ENCODE peak calls at places on chromosomes 6 and 20, in eight cellular contexts. One of them, this sample, is unnamed.

GRCh38 chr6:105057160-105057559 is 100.3 kb downstream of the LIN28B start:
- DNase-seq in lower lobe of right lung: no peak
- DNase-seq in GM12865: no peak
- DNase-seq in cardiac muscle cell: no peak
- DNase-seq in fibroblast of the aortic adventitia: no peak
- DNase-seq in dorsolateral prefrontal cortex: no peak
- DNase-seq in fibroblast of mammary gland: no peak
- DNase-seq in HCT116: no peak
- DNase-seq in this sample: no peak

GRCh38 chr20:54475334-54476287 is at the start of gene DOK5:
- DNase-seq in fibroblast of mammary gland: peak; percentile 18
- DNase-seq in fibroblast of the aortic adventitia: peak; percentile 71
- DNase-seq in lower lobe of right lung: peak; percentile 42
- DNase-seq in GM12865: no peak
- DNase-seq in HCT116: no peak
- DNase-seq in cardiac muscle cell: peak; percentile 54
- DNase-seq in dorsolateral prefrontal cortex: peak; percentile 60
- DNase-seq in this sample: no peak

GRCh38 chr6:1626481-1626880 is 16.8 kb downstream of the FOXC1 start:
- DNase-seq in fibroblast of the aortic adventitia: peak; percentile 46
- DNase-seq in dorsolateral prefrontal cortex: no peak
- DNase-seq in cardiac muscle cell: no peak
- DNase-seq in fibroblast of mammary gland: no peak
- DNase-seq in GM12865: no peak
- DNase-seq in HCT116: no peak
- DNase-seq in lower lobe of right lung: no peak
- DNase-seq in this sample: no peak

GRCh38 chr6:12331474-12331873 is 41.3 kb downstream of the EDN1 start:
- DNase-seq in lower lobe of right lung: no peak
- DNase-seq in HCT116: no peak
- DNase-seq in cardiac muscle cell: no peak
- DNase-seq in GM12865: no peak
- DNase-seq in fibroblast of the aortic adventitia: no peak
- DNase-seq in fibroblast of mammary gland: no peak
- DNase-seq in dorsolateral prefrontal cortex: no peak
- DNase-seq in this sample: no peak

GRCh38 chr6:54737247-54737646 is 109.3 kb upstream of the FAM83B start:
- DNase-seq in fibroblast of mammary gland: peak; percentile 2
- DNase-seq in fibroblast of the aortic adventitia: no peak
- DNase-seq in lower lobe of right lung: no peak
- DNase-seq in GM12865: peak; percentile 42
- DNase-seq in cardiac muscle cell: no peak
- DNase-seq in HCT116: no peak
- DNase-seq in dorsolateral prefrontal cortex: no peak
- DNase-seq in this sample: peak; percentile 9

GRCh38 chr6:16819752-16820151 is 58.5 kb upstream of the ATXN1 start:
- DNase-seq in GM12865: peak; percentile 28
- DNase-seq in cardiac muscle cell: no peak
- DNase-seq in HCT116: no peak
- DNase-seq in fibroblast of mammary gland: peak; percentile 52
- DNase-seq in fibroblast of the aortic adventitia: peak; percentile 48
- DNase-seq in dorsolateral prefrontal cortex: no peak
- DNase-seq in lower lobe of right lung: no peak
- DNase-seq in this sample: no peak

GRCh38 chr6:155216312-155217028 is 47.3 kb upstream of the CLDN20 start:
- DNase-seq in cardiac muscle cell: no peak
- DNase-seq in HCT116: no peak
- DNase-seq in fibroblast of mammary gland: no peak
- DNase-seq in fibroblast of the aortic adventitia: no peak
- DNase-seq in GM12865: no peak
- DNase-seq in lower lobe of right lung: no peak
- DNase-seq in dorsolateral prefrontal cortex: peak; percentile 53
- DNase-seq in this sample: no peak

GRCh38 chr6:167965602-167966539 is 31.6 kb upstream of the KIF25 start:
- DNase-seq in fibroblast of mammary gland: no peak
- DNase-seq in HCT116: no peak
- DNase-seq in cardiac muscle cell: no peak
- DNase-seq in fibroblast of the aortic adventitia: no peak
- DNase-seq in GM12865: no peak
- DNase-seq in dorsolateral prefrontal cortex: no peak
- DNase-seq in lower lobe of right lung: no peak
- DNase-seq in this sample: no peak

GRCh38 chr20:33568378-33569289 is 78.7 kb downstream of the CBFA2T2 start:
- DNase-seq in fibroblast of mammary gland: no peak
- DNase-seq in fibroblast of the aortic adventitia: peak; percentile 70
- DNase-seq in lower lobe of right lung: no peak
- DNase-seq in HCT116: no peak
- DNase-seq in dorsolateral prefrontal cortex: peak; percentile 56
- DNase-seq in cardiac muscle cell: peak; percentile 68
- DNase-seq in GM12865: no peak
- DNase-seq in this sample: peak; percentile 25

GRCh38 chr6:115894426-115894992 is 166.2 kb downstream of the FRK start:
- DNase-seq in lower lobe of right lung: no peak
- DNase-seq in fibroblast of mammary gland: no peak
- DNase-seq in fibroblast of the aortic adventitia: no peak
- DNase-seq in HCT116: no peak
- DNase-seq in dorsolateral prefrontal cortex: no peak
- DNase-seq in GM12865: no peak
- DNase-seq in cardiac muscle cell: no peak
- DNase-seq in this sample: no peak

GRCh38 chr6:151842816-151843215 is 35.3 kb downstream of the ESR1 start:
- DNase-seq in dorsolateral prefrontal cortex: no peak
- DNase-seq in GM12865: no peak
- DNase-seq in fibroblast of the aortic adventitia: peak; percentile 3
- DNase-seq in HCT116: no peak
- DNase-seq in fibroblast of mammary gland: peak; percentile 27
- DNase-seq in cardiac muscle cell: no peak
- DNase-seq in lower lobe of right lung: no peak
- DNase-seq in this sample: no peak

GRCh38 chr6:136582702-136583471 is 32.7 kb upstream of the MAP7 start:
- DNase-seq in cardiac muscle cell: no peak
- DNase-seq in fibroblast of mammary gland: peak; percentile 93
- DNase-seq in lower lobe of right lung: no peak
- DNase-seq in HCT116: peak; percentile 22
- DNase-seq in GM12865: no peak
- DNase-seq in dorsolateral prefrontal cortex: no peak
- DNase-seq in fibroblast of the aortic adventitia: peak; percentile 90
- DNase-seq in this sample: no peak

GRCh38 chr6:53735896-53736295 is 58.9 kb upstream of the LRRC1 start:
- DNase-seq in cardiac muscle cell: no peak
- DNase-seq in fibroblast of mammary gland: no peak
- DNase-seq in fibroblast of the aortic adventitia: no peak
- DNase-seq in lower lobe of right lung: no peak
- DNase-seq in HCT116: no peak
- DNase-seq in dorsolateral prefrontal cortex: no peak
- DNase-seq in GM12865: peak; percentile 12
- DNase-seq in this sample: no peak

GRCh38 chr6:15763827-15764226 is 101.0 kb upstream of the DTNBP1 start:
- DNase-seq in HCT116: peak; percentile 27
- DNase-seq in GM12865: no peak
- DNase-seq in fibroblast of the aortic adventitia: no peak
- DNase-seq in cardiac muscle cell: peak; percentile 43
- DNase-seq in dorsolateral prefrontal cortex: no peak
- DNase-seq in fibroblast of mammary gland: peak; percentile 73
- DNase-seq in lower lobe of right lung: no peak
- DNase-seq in this sample: no peak

GRCh38 chr6:35360349-35361138 is 18.2 kb downstream of the PPARD start:
- DNase-seq in cardiac muscle cell: no peak
- DNase-seq in GM12865: no peak
- DNase-seq in fibroblast of the aortic adventitia: no peak
- DNase-seq in lower lobe of right lung: peak; percentile 62
- DNase-seq in dorsolateral prefrontal cortex: peak; percentile 76
- DNase-seq in fibroblast of mammary gland: no peak
- DNase-seq in HCT116: no peak
- DNase-seq in this sample: no peak

GRCh38 chr6:129766959-129767728 is 57.2 kb upstream of the ARHGAP18 start:
- DNase-seq in GM12865: peak; percentile 64
- DNase-seq in HCT116: no peak
- DNase-seq in lower lobe of right lung: peak; percentile 51
- DNase-seq in cardiac muscle cell: peak; percentile 82
- DNase-seq in fibroblast of mammary gland: peak; percentile 63
- DNase-seq in dorsolateral prefrontal cortex: peak; percentile 74
- DNase-seq in fibroblast of the aortic adventitia: peak; percentile 58
- DNase-seq in this sample: peak; percentile 26

GRCh38 chr6:155130161-155130853 is 133.5 kb upstream of the CLDN20 start:
- DNase-seq in HCT116: no peak
- DNase-seq in lower lobe of right lung: no peak
- DNase-seq in fibroblast of the aortic adventitia: no peak
- DNase-seq in dorsolateral prefrontal cortex: no peak
- DNase-seq in GM12865: no peak
- DNase-seq in cardiac muscle cell: no peak
- DNase-seq in fibroblast of mammary gland: no peak
- DNase-seq in this sample: no peak

GRCh38 chr6:89369009-89369408 is 16.5 kb upstream of the UBE2J1 start:
- DNase-seq in cardiac muscle cell: peak; percentile 45
- DNase-seq in fibroblast of the aortic adventitia: peak; percentile 63
- DNase-seq in HCT116: no peak
- DNase-seq in GM12865: no peak
- DNase-seq in fibroblast of mammary gland: peak; percentile 60
- DNase-seq in dorsolateral prefrontal cortex: no peak
- DNase-seq in lower lobe of right lung: peak; percentile 65
- DNase-seq in this sample: no peak

GRCh38 chr6:149015224-149015876 is 268.5 kb downstream of the UST start:
- DNase-seq in fibroblast of the aortic adventitia: peak; percentile 91
- DNase-seq in HCT116: no peak
- DNase-seq in dorsolateral prefrontal cortex: no peak
- DNase-seq in cardiac muscle cell: no peak
- DNase-seq in fibroblast of mammary gland: peak; percentile 76
- DNase-seq in GM12865: no peak
- DNase-seq in lower lobe of right lung: no peak
- DNase-seq in this sample: no peak

GRCh38 chr6:63514488-63515173 is 57.6 kb upstream of the LOC128125822 start:
- DNase-seq in fibroblast of the aortic adventitia: no peak
- DNase-seq in dorsolateral prefrontal cortex: no peak
- DNase-seq in cardiac muscle cell: no peak
- DNase-seq in GM12865: no peak
- DNase-seq in lower lobe of right lung: no peak
- DNase-seq in HCT116: no peak
- DNase-seq in fibroblast of mammary gland: no peak
- DNase-seq in this sample: no peak

GRCh38 chr6:63507096-63507495 is 65.2 kb upstream of the LOC128125822 start:
- DNase-seq in cardiac muscle cell: no peak
- DNase-seq in fibroblast of mammary gland: no peak
- DNase-seq in HCT116: no peak
- DNase-seq in dorsolateral prefrontal cortex: no peak
- DNase-seq in lower lobe of right lung: no peak
- DNase-seq in fibroblast of the aortic adventitia: no peak
- DNase-seq in GM12865: peak; percentile 22
- DNase-seq in this sample: no peak

GRCh38 chr6:63510786-63511185 is 61.5 kb upstream of the LOC128125822 start:
- DNase-seq in lower lobe of right lung: no peak
- DNase-seq in fibroblast of mammary gland: no peak
- DNase-seq in cardiac muscle cell: no peak
- DNase-seq in GM12865: no peak
- DNase-seq in HCT116: no peak
- DNase-seq in fibroblast of the aortic adventitia: no peak
- DNase-seq in dorsolateral prefrontal cortex: no peak
- DNase-seq in this sample: no peak

GRCh38 chr6:63510353-63510686 is 62.0 kb upstream of the LOC128125822 start:
- DNase-seq in lower lobe of right lung: no peak
- DNase-seq in dorsolateral prefrontal cortex: no peak
- DNase-seq in GM12865: no peak
- DNase-seq in fibroblast of mammary gland: no peak
- DNase-seq in fibroblast of the aortic adventitia: no peak
- DNase-seq in HCT116: no peak
- DNase-seq in cardiac muscle cell: no peak
- DNase-seq in this sample: no peak

GRCh38 chr6:63509652-63510352 is 62.5 kb upstream of the LOC128125822 start:
- DNase-seq in dorsolateral prefrontal cortex: no peak
- DNase-seq in HCT116: no peak
- DNase-seq in fibroblast of the aortic adventitia: peak; percentile 73
- DNase-seq in cardiac muscle cell: no peak
- DNase-seq in lower lobe of right lung: no peak
- DNase-seq in GM12865: peak; percentile 22
- DNase-seq in fibroblast of mammary gland: peak; percentile 78
- DNase-seq in this sample: peak; percentile 13
- TF ChIP-seq CTCF in dorsolateral prefrontal cortex: no peak
- TF ChIP-seq CTCF in HCT116: no peak
- TF ChIP-seq CTCF in fibroblast of the aortic adventitia: no peak
- TF ChIP-seq CTCF in cardiac muscle cell: no peak
- TF ChIP-seq CTCF in lower lobe of right lung: no peak
- TF ChIP-seq CTCF in GM12865: no peak
- TF ChIP-seq CTCF in fibroblast of mammary gland: no peak
- TF ChIP-seq CTCF in this sample: no peak

GRCh38 chr6:159014406-159014805 is 14.4 kb upstream of the RSPH3 start:
- DNase-seq in GM12865: no peak
- DNase-seq in fibroblast of mammary gland: no peak
- DNase-seq in lower lobe of right lung: no peak
- DNase-seq in fibroblast of the aortic adventitia: no peak
- DNase-seq in HCT116: no peak
- DNase-seq in dorsolateral prefrontal cortex: no peak
- DNase-seq in cardiac muscle cell: no peak
- DNase-seq in this sample: no peak

GRCh38 chr6:159023893-159024292 is 20.9 kb downstream of the TAGAP start:
- DNase-seq in fibroblast of the aortic adventitia: no peak
- DNase-seq in GM12865: no peak
- DNase-seq in lower lobe of right lung: no peak
- DNase-seq in dorsolateral prefrontal cortex: no peak
- DNase-seq in fibroblast of mammary gland: no peak
- DNase-seq in HCT116: no peak
- DNase-seq in cardiac muscle cell: no peak
- DNase-seq in this sample: no peak

GRCh38 chr6:159017757-159018559 is 18.0 kb upstream of the RSPH3 start:
- DNase-seq in GM12865: no peak
- DNase-seq in lower lobe of right lung: no peak
- DNase-seq in HCT116: no peak
- DNase-seq in fibroblast of the aortic adventitia: no peak
- DNase-seq in fibroblast of mammary gland: no peak
- DNase-seq in cardiac muscle cell: no peak
- DNase-seq in dorsolateral prefrontal cortex: no peak
- DNase-seq in this sample: peak; percentile 43

GRCh38 chr6:159020011-159020410 is 20.0 kb upstream of the RSPH3 start:
- DNase-seq in dorsolateral prefrontal cortex: no peak
- DNase-seq in cardiac muscle cell: no peak
- DNase-seq in lower lobe of right lung: no peak
- DNase-seq in fibroblast of mammary gland: no peak
- DNase-seq in fibroblast of the aortic adventitia: no peak
- DNase-seq in GM12865: no peak
- DNase-seq in HCT116: no peak
- DNase-seq in this sample: no peak
- TF ChIP-seq CTCF in dorsolateral prefrontal cortex: no peak
- TF ChIP-seq CTCF in cardiac muscle cell: no peak
- TF ChIP-seq CTCF in lower lobe of right lung: no peak
- TF ChIP-seq CTCF in fibroblast of mammary gland: no peak
- TF ChIP-seq CTCF in fibroblast of the aortic adventitia: no peak
- TF ChIP-seq CTCF in GM12865: no peak
- TF ChIP-seq CTCF in HCT116: no peak
- TF ChIP-seq CTCF in this sample: no peak

GRCh38 chr6:124393536-124393935 is 568.7 kb upstream of the RNF217 start:
- DNase-seq in dorsolateral prefrontal cortex: no peak
- DNase-seq in fibroblast of the aortic adventitia: no peak
- DNase-seq in fibroblast of mammary gland: peak; percentile 21
- DNase-seq in GM12865: no peak
- DNase-seq in HCT116: no peak
- DNase-seq in cardiac muscle cell: no peak
- DNase-seq in lower lobe of right lung: no peak
- DNase-seq in this sample: no peak

GRCh38 chr6:124389127-124389526 is 573.1 kb upstream of the RNF217 start:
- DNase-seq in lower lobe of right lung: no peak
- DNase-seq in HCT116: no peak
- DNase-seq in GM12865: no peak
- DNase-seq in fibroblast of the aortic adventitia: no peak
- DNase-seq in dorsolateral prefrontal cortex: no peak
- DNase-seq in fibroblast of mammary gland: no peak
- DNase-seq in cardiac muscle cell: no peak
- DNase-seq in this sample: no peak
- TF ChIP-seq CTCF in lower lobe of right lung: no peak
- TF ChIP-seq CTCF in HCT116: peak; percentile 9
- TF ChIP-seq CTCF in GM12865: no peak
- TF ChIP-seq CTCF in fibroblast of the aortic adventitia: no peak
- TF ChIP-seq CTCF in dorsolateral prefrontal cortex: no peak
- TF ChIP-seq CTCF in fibroblast of mammary gland: no peak
- TF ChIP-seq CTCF in cardiac muscle cell: no peak
- TF ChIP-seq CTCF in this sample: no peak

GRCh38 chr6:18528084-18528743 is 141.1 kb downstream of the RNF144B start:
- DNase-seq in GM12865: no peak
- DNase-seq in HCT116: no peak
- DNase-seq in cardiac muscle cell: no peak
- DNase-seq in fibroblast of mammary gland: peak; percentile 24
- DNase-seq in dorsolateral prefrontal cortex: no peak
- DNase-seq in fibroblast of the aortic adventitia: peak; percentile 46
- DNase-seq in lower lobe of right lung: no peak
- DNase-seq in this sample: no peak
- TF ChIP-seq CTCF in GM12865: no peak
- TF ChIP-seq CTCF in HCT116: peak; percentile 32
- TF ChIP-seq CTCF in cardiac muscle cell: peak; percentile 33
- TF ChIP-seq CTCF in fibroblast of mammary gland: peak; percentile 27
- TF ChIP-seq CTCF in dorsolateral prefrontal cortex: peak; percentile 43
- TF ChIP-seq CTCF in fibroblast of the aortic adventitia: peak; percentile 25
- TF ChIP-seq CTCF in lower lobe of right lung: peak; percentile 26
- TF ChIP-seq CTCF in this sample: no peak

This sample was measured in GM13977.